ENCODE peak calls at places on chromosomes 1 and 21, in six cellular contexts. R is fibroblast of the aortic adventitia, P is AG04450, U is heart right ventricle, N is left ventricle myocardium inferior, A is colonic mucosa. Z is an unnamed sample.
A peak's percentile ranks its signal among the peaks of the same experiment; 100 is the strongest.

GRCh38 chr1:36119451-36119850 is 5.6 kb downstream of the COL8A2 start:
- DNase-seq in R (no peak), A (no peak), U (no peak), P (no peak), N (no peak), Z (no peak)

GRCh38 chr1:32770221-32770731 is 46.9 kb downstream of the YARS1 start:
- DNase-seq in U (no peak), A (no peak), R (no peak), N (no peak), P (no peak), Z (no peak)

GRCh38 chr21:43916691-43917514 is 51.9 kb downstream of the AGPAT3 start:
- DNase-seq in P (no peak), U (no peak), N (no peak), A (no peak), R (no peak), Z (no peak)

GRCh38 chr1:185375583-185375982 is 58.5 kb upstream of the IVNS1ABP start:
- DNase-seq in P (no peak), N (no peak), R (no peak), A (no peak), U (no peak), Z (no peak)

GRCh38 chr21:42151148-42152074 is 67.5 kb upstream of the ABCG1 start:
- DNase-seq in P (no peak), N (no peak), U (no peak), A (no peak), R (no peak), Z (no peak)

GRCh38 chr21:16678479-16678878 is 834.4 kb upstream of the CXADR start:
- DNase-seq in A (no peak), U (no peak), R (peak; percentile 16), P (no peak), N (no peak), Z (no peak)

GRCh38 chr1:244665771-244666217 is 12.9 kb downstream of the DESI2 start:
- DNase-seq in A (no peak), R (no peak), P (no peak), N (no peak), U (no peak), Z (no peak)

GRCh38 chr1:3323021-3323790 is 131.3 kb upstream of the ARHGEF16 start:
- DNase-seq in U (peak; percentile 52), P (no peak), N (peak; percentile 64), R (no peak), A (peak; percentile 74), Z (no peak)

GRCh38 chr1:100252901-100253300 is 3.3 kb upstream of the DBT start:
- DNase-seq in A (no peak), P (no peak), N (no peak), R (no peak), U (no peak), Z (no peak)

GRCh38 chr1:168373869-168374268 is 93.2 kb downstream of the TBX19 start:
- DNase-seq in U (no peak), N (no peak), A (no peak), R (no peak), P (no peak), Z (no peak)

GRCh38 chr21:37270576-37271365 is 3.6 kb upstream of the VPS26C start:
- DNase-seq in A (no peak), U (no peak), R (no peak), N (no peak), P (no peak), Z (no peak)

GRCh38 chr21:31294691-31295090 is 49.4 kb downstream of the TIAM1 start:
- DNase-seq in A (no peak), U (no peak), P (no peak), R (no peak), N (no peak), Z (no peak)

GRCh38 chr1:226597616-226598454 is 49.3 kb downstream of the STUM start:
- DNase-seq in U (no peak), P (no peak), A (no peak), R (no peak), N (no peak), Z (no peak)

GRCh38 chr21:38243732-38244406 is 12.9 kb upstream of the KCNJ15 start:
- DNase-seq in N (no peak), P (no peak), U (no peak), A (no peak), R (no peak), Z (no peak)

GRCh38 chr21:34894401-34894800 is 154.7 kb downstream of the RUNX1 start:
- DNase-seq in R (no peak), P (no peak), A (no peak), N (no peak), U (no peak), Z (no peak)

GRCh38 chr1:6734579-6735397 is 33.2 kb upstream of the DNAJC11 start:
- DNase-seq in N (no peak), P (no peak), U (no peak), R (no peak), A (no peak), Z (peak; percentile 78)

GRCh38 chr1:103616362-103616761 is 865 bp upstream of the AMY2A start:
- DNase-seq in P (no peak), A (no peak), U (no peak), N (no peak), R (no peak), Z (no peak)

GRCh38 chr1:232992227-232992626 is 41.8 kb downstream of the NTPCR start:
- DNase-seq in N (no peak), U (peak; percentile 38), R (no peak), P (no peak), A (no peak), Z (no peak)

GRCh38 chr1:240136402-240136801 is 44.7 kb downstream of the FMN2 start:
- DNase-seq in U (no peak), R (peak; percentile 35), P (no peak), N (no peak), A (no peak), Z (peak; percentile 58)

GRCh38 chr1:79554620-79555160 is 548.2 kb upstream of the ADGRL4 start:
- DNase-seq in A (no peak), R (no peak), P (no peak), N (no peak), U (no peak), Z (no peak)

GRCh38 chr1:79551321-79551720 is 544.8 kb upstream of the ADGRL4 start:
- DNase-seq in P (peak; percentile 18), N (no peak), U (no peak), A (no peak), R (peak; percentile 27), Z (no peak)

GRCh38 chr1:79550402-79550801 is 543.9 kb upstream of the ADGRL4 start:
- DNase-seq in N (no peak), R (no peak), A (no peak), P (no peak), U (no peak), Z (no peak)

GRCh38 chr1:79561521-79561978 is 555.0 kb upstream of the ADGRL4 start:
- DNase-seq in U (no peak), N (no peak), R (no peak), P (no peak), A (no peak), Z (no peak)

DNA sequence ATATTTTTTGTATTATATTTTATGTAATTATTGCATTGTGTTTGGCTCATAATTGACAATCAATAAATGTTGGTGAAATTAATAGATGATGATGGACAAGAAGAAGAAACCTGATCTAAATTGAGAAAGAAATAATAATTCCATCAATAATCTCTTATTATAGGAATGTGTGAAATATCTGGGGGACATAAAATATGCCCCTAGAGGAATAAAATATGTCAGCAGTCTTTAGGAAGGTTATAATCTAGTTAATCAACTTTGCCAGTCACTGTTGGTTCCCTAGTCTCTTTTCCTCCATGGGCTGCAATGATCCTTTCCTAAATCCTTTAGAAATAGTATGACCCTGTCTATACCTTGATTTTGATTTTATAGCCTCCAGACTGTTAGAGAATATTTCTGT is 549.7 kb upstream of the ADGRL4 start:
- DNase-seq in N (no peak), A (no peak), U (no peak), R (no peak), P (no peak), Z (no peak)
- TF ChIP-seq CTCF in N (no peak), A (no peak), U (no peak), R (peak; percentile 4), P (no peak), Z (no peak)

GRCh38 chr1:207959141-207959825 is 48.4 kb upstream of the CD34 start:
- DNase-seq in A (peak; percentile 54), N (peak; percentile 90), P (no peak), R (peak; percentile 74), U (peak; percentile 91), Z (no peak)
- TF ChIP-seq CTCF in A (no peak), N (no peak), P (no peak), R (no peak), U (peak; percentile 32), Z (no peak)

GRCh38 chr1:55584521-55585401 is 369.6 kb upstream of the USP24 start:
- DNase-seq in N (no peak), P (no peak), R (peak; percentile 85), U (no peak), A (no peak), Z (no peak)
- TF ChIP-seq CTCF in N (no peak), P (peak; percentile 25), R (peak; percentile 45), U (no peak), A (no peak), Z (no peak)

DNA sequence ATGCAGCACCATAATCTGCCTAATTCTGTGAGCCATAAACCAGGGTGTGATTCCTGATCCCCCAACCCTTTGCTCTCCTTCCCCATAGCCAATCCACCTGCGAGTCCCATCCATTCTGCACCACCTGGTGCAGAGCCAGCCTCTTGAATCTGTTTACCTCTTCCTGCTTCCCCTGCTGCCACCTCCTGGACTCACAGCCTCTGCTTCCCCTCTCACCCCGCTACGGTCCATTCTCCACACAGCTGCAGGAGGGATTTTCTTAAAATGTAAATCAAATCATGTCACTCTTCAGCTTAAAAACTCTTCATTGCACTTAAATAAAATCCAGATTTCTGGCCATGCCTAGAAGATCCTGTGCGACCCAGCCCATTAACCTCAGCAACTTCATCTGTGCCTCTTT is 186.7 kb downstream of the FOXD2 start:
- DNase-seq in N (no peak), U (no peak), R (no peak), P (no peak), A (peak; percentile 58), Z (no peak)
- TF ChIP-seq CTCF in N (peak; percentile 47), U (peak; percentile 27), R (no peak), P (no peak), A (no peak), Z (no peak)

GRCh38 chr1:216034506-216034905 is 388.7 kb downstream of the USH2A start:
- DNase-seq in P (no peak), N (no peak), R (no peak), U (no peak), A (no peak), Z (no peak)
- TF ChIP-seq CTCF in P (peak; percentile 36), N (no peak), R (no peak), U (no peak), A (no peak), Z (peak; percentile 65)

GRCh38 chr1:178094752-178095645 is 1.1 kb downstream of the RASAL2 start:
- DNase-seq in R (peak; percentile 77), P (no peak), U (no peak), A (no peak), N (no peak), Z (peak; percentile 67)

GRCh38 chr1:178093150-178093957 is 550 bp upstream of the RASAL2 start:
- DNase-seq in A (peak; percentile 93), N (peak; percentile 93), R (peak; percentile 95), P (peak; percentile 91), U (peak; percentile 91), Z (peak; percentile 96)

GRCh38 chr1:178088651-178089050 is 5.3 kb upstream of the RASAL2 start:
- DNase-seq in A (no peak), U (no peak), P (no peak), R (no peak), N (no peak), Z (no peak)

GRCh38 chr1:178093958-178094751 is at the start of gene RASAL2:
- DNase-seq in A (peak; percentile 57), U (peak; percentile 77), N (peak; percentile 73), R (peak; percentile 43), P (no peak), Z (peak; percentile 67)

GRCh38 chr1:178091986-178092745 is 1.7 kb upstream of the RASAL2 start:
- DNase-seq in U (no peak), A (no peak), P (no peak), R (peak; percentile 59), N (no peak), Z (peak; percentile 67)
- TF ChIP-seq CTCF in U (no peak), A (no peak), P (no peak), R (no peak), N (no peak), Z (no peak)